ENCODE peak calls at places on chromosomes 13 and 19, in nine cellular contexts. One of them, this sample, is unnamed. For H3K4me1, H3K27me3 and H3K9me3, the result is how much of the 10 kb centered on the place peaks cover.

GRCh38 chr13:52665325-52665724 is 12.7 kb downstream of the SUGT1 start:
- DNase-seq in heart right ventricle: no peak
- DNase-seq in aorta: no peak
- DNase-seq in breast epithelium: no peak
- DNase-seq in Peyer's patch: no peak
- DNase-seq in uterus: no peak
- DNase-seq in iPS DF 6.9: no peak
- DNase-seq in left lung: no peak
- DNase-seq in keratinocyte: no peak
- DNase-seq in this sample: peak

GRCh38 chr19:13210941-13211340 is 60.7 kb downstream of the IER2 start:
- DNase-seq in heart right ventricle: no peak
- DNase-seq in aorta: no peak
- DNase-seq in breast epithelium: no peak
- DNase-seq in Peyer's patch: no peak
- DNase-seq in uterus: no peak
- DNase-seq in iPS DF 6.9: no peak
- DNase-seq in left lung: no peak
- DNase-seq in keratinocyte: no peak
- DNase-seq in this sample: no peak

GRCh38 chr19:53394522-53394973 is 401 bp upstream of the ZNF765 start:
- DNase-seq in heart right ventricle: peak
- DNase-seq in aorta: peak
- DNase-seq in breast epithelium: peak
- DNase-seq in Peyer's patch: no peak
- DNase-seq in uterus: peak
- DNase-seq in iPS DF 6.9: peak
- DNase-seq in left lung: peak
- DNase-seq in keratinocyte: no peak
- DNase-seq in this sample: no peak

GRCh38 chr19:46950526-46951235 is 69.0 kb upstream of the NPAS1 start:
- DNase-seq in heart right ventricle: no peak
- DNase-seq in aorta: peak
- DNase-seq in breast epithelium: no peak
- DNase-seq in Peyer's patch: no peak
- DNase-seq in uterus: no peak
- DNase-seq in iPS DF 6.9: no peak
- DNase-seq in left lung: no peak
- DNase-seq in keratinocyte: no peak
- DNase-seq in this sample: no peak

GRCh38 chr19:19485161-19485997 is 30.0 kb downstream of the TSSK6 start:
- DNase-seq in heart right ventricle: no peak
- DNase-seq in aorta: no peak
- DNase-seq in breast epithelium: no peak
- DNase-seq in Peyer's patch: no peak
- DNase-seq in uterus: no peak
- DNase-seq in iPS DF 6.9: no peak
- DNase-seq in left lung: peak
- DNase-seq in keratinocyte: no peak
- DNase-seq in this sample: no peak

GRCh38 chr13:59112375-59112774 is 1051.4 kb downstream of the DIAPH3 start:
- DNase-seq in heart right ventricle: no peak
- DNase-seq in aorta: no peak
- DNase-seq in breast epithelium: no peak
- DNase-seq in Peyer's patch: no peak
- DNase-seq in uterus: no peak
- DNase-seq in iPS DF 6.9: no peak
- DNase-seq in left lung: no peak
- DNase-seq in keratinocyte: no peak
- DNase-seq in this sample: peak

GRCh38 chr19:1064661-1065605 is 2.0 kb upstream of the ARHGAP45 start:
- DNase-seq in heart right ventricle: peak
- DNase-seq in aorta: peak
- DNase-seq in breast epithelium: no peak
- DNase-seq in Peyer's patch: peak
- DNase-seq in uterus: peak
- DNase-seq in iPS DF 6.9: no peak
- DNase-seq in left lung: peak
- DNase-seq in keratinocyte: no peak
- DNase-seq in this sample: peak

GRCh38 chr19:17406887-17407196 is 1.4 kb upstream of the BST2 start:
- DNase-seq in heart right ventricle: no peak
- DNase-seq in aorta: no peak
- DNase-seq in breast epithelium: no peak
- DNase-seq in Peyer's patch: no peak
- DNase-seq in uterus: no peak
- DNase-seq in iPS DF 6.9: no peak
- DNase-seq in left lung: no peak
- DNase-seq in keratinocyte: no peak
- DNase-seq in this sample: peak

GRCh38 chr19:36916991-36917390 is 859 bp downstream of the ZNF568 start:
- DNase-seq in heart right ventricle: no peak
- DNase-seq in aorta: no peak
- DNase-seq in breast epithelium: no peak
- DNase-seq in Peyer's patch: no peak
- DNase-seq in uterus: no peak
- DNase-seq in iPS DF 6.9: no peak
- DNase-seq in left lung: no peak
- DNase-seq in keratinocyte: no peak
- DNase-seq in this sample: no peak

GRCh38 chr13:90412980-90413379 is 934.5 kb upstream of the MIR17HG start:
- DNase-seq in heart right ventricle: no peak
- DNase-seq in aorta: no peak
- DNase-seq in breast epithelium: no peak
- DNase-seq in Peyer's patch: no peak
- DNase-seq in uterus: no peak
- DNase-seq in iPS DF 6.9: no peak
- DNase-seq in left lung: no peak
- DNase-seq in keratinocyte: no peak
- DNase-seq in this sample: no peak

GRCh38 chr19:3693030-3693925 is 7.0 kb downstream of the PIP5K1C start:
- DNase-seq in heart right ventricle: no peak
- DNase-seq in aorta: peak
- DNase-seq in breast epithelium: no peak
- DNase-seq in Peyer's patch: no peak
- DNase-seq in uterus: no peak
- DNase-seq in iPS DF 6.9: no peak
- DNase-seq in left lung: peak
- DNase-seq in keratinocyte: no peak
- DNase-seq in this sample: no peak

GRCh38 chr13:71798723-71799122 is 68.3 kb downstream of the DACH1 start:
- DNase-seq in heart right ventricle: no peak
- DNase-seq in aorta: no peak
- DNase-seq in breast epithelium: no peak
- DNase-seq in Peyer's patch: no peak
- DNase-seq in uterus: no peak
- DNase-seq in iPS DF 6.9: no peak
- DNase-seq in left lung: no peak
- DNase-seq in keratinocyte: no peak
- DNase-seq in this sample: no peak

GRCh38 chr19:33878912-33879810 is 82.5 kb downstream of the KCTD15 start:
- DNase-seq in heart right ventricle: no peak
- DNase-seq in aorta: peak
- DNase-seq in breast epithelium: peak
- DNase-seq in Peyer's patch: no peak
- DNase-seq in uterus: no peak
- DNase-seq in iPS DF 6.9: no peak
- DNase-seq in left lung: no peak
- DNase-seq in keratinocyte: no peak
- DNase-seq in this sample: no peak

DNA sequence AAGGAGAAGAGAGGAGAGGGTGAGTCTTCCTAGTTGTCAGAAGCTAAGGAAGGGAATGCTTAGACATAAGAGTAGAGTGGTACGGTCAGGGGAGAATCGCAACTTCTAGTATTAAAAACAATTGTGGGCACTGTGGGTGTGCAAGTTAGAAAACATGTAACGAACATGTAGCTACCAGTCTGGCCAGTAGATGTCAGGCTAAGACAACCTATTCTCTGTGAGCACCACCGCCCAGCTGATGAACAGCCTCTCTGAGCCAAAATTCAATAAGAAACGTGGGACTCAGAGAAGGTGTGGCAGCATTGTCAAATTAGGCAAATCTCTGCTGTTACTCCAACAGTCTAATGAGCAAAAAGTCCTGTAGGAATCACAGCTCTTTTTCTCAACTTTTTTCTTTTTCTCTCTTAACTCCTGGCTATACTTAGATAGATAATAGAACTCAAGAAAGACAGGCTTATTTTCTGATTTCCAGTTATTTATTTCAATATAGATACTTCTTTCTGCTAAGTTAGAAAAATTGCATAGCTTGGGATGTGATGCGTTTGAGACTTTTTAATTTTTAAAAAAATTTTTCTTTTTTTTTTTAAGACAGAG is 186.2 kb downstream of the USP12 start:
- DNase-seq in heart right ventricle: no peak
- DNase-seq in aorta: no peak
- DNase-seq in breast epithelium: peak
- DNase-seq in Peyer's patch: peak
- DNase-seq in uterus: peak
- DNase-seq in iPS DF 6.9: peak
- DNase-seq in left lung: no peak
- DNase-seq in keratinocyte: peak
- DNase-seq in this sample: peak
- H3K4me1 ChIP-seq in heart right ventricle: under half
- H3K4me1 ChIP-seq in aorta: under half
- H3K4me1 ChIP-seq in breast epithelium: under half
- H3K4me1 ChIP-seq in Peyer's patch: under half
- H3K4me1 ChIP-seq in uterus: under half
- H3K4me1 ChIP-seq in iPS DF 6.9: under half
- H3K4me1 ChIP-seq in left lung: under half
- H3K4me1 ChIP-seq in keratinocyte: under half
- H3K4me1 ChIP-seq in this sample: under half

GRCh38 chr13:113041293-113041690 is 64.3 kb upstream of the F7 start:
- DNase-seq in heart right ventricle: no peak
- DNase-seq in aorta: no peak
- DNase-seq in breast epithelium: no peak
- DNase-seq in Peyer's patch: no peak
- DNase-seq in uterus: no peak
- DNase-seq in iPS DF 6.9: no peak
- DNase-seq in left lung: peak
- DNase-seq in keratinocyte: no peak
- DNase-seq in this sample: no peak

GRCh38 chr13:113040597-113041292 is 64.8 kb upstream of the F7 start:
- DNase-seq in heart right ventricle: no peak
- DNase-seq in aorta: no peak
- DNase-seq in breast epithelium: no peak
- DNase-seq in Peyer's patch: no peak
- DNase-seq in uterus: no peak
- DNase-seq in iPS DF 6.9: no peak
- DNase-seq in left lung: peak
- DNase-seq in keratinocyte: no peak
- DNase-seq in this sample: no peak

GRCh38 chr13:113042456-113042855 is 63.1 kb upstream of the F7 start:
- DNase-seq in heart right ventricle: peak
- DNase-seq in aorta: no peak
- DNase-seq in breast epithelium: no peak
- DNase-seq in Peyer's patch: no peak
- DNase-seq in uterus: no peak
- DNase-seq in iPS DF 6.9: no peak
- DNase-seq in left lung: peak
- DNase-seq in keratinocyte: no peak
- DNase-seq in this sample: no peak

GRCh38 chr13:113043001-113043630 is 62.5 kb upstream of the F7 start:
- DNase-seq in heart right ventricle: peak
- DNase-seq in aorta: no peak
- DNase-seq in breast epithelium: no peak
- DNase-seq in Peyer's patch: no peak
- DNase-seq in uterus: no peak
- DNase-seq in iPS DF 6.9: no peak
- DNase-seq in left lung: peak
- DNase-seq in keratinocyte: no peak
- DNase-seq in this sample: no peak

DNA sequence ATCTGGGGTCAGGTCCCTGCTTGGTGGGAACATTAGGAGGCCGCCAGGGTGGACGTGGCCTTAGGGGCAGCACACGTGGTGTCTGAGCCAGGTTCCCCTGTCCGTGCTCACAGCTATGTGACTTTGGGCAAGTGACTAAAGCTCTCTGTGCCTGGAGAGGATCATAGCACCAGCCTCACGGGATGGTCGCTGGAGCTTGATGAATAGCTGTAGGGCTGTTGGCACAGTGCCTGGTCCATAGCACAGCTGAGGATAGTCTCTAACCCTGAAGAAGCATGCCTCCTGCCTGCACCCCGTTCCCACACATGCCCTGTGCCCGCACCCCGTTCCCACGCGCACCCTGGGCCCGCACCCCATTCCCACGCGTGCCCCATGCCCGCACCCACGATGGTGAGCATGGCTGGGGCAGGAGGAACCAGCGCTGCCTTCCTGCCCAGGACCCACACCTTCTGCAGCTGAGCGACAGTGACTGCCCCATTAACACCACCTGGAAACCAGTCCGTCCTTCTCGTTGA is 63.7 kb upstream of the F7 start:
- DNase-seq in heart right ventricle: peak
- DNase-seq in aorta: no peak
- DNase-seq in breast epithelium: no peak
- DNase-seq in Peyer's patch: no peak
- DNase-seq in uterus: no peak
- DNase-seq in iPS DF 6.9: no peak
- DNase-seq in left lung: peak
- DNase-seq in keratinocyte: no peak
- DNase-seq in this sample: no peak
- H3K27me3 ChIP-seq in heart right ventricle: under half
- H3K27me3 ChIP-seq in aorta: under half
- H3K27me3 ChIP-seq in breast epithelium: under half
- H3K27me3 ChIP-seq in Peyer's patch: under half
- H3K27me3 ChIP-seq in uterus: under half
- H3K27me3 ChIP-seq in iPS DF 6.9: under half
- H3K27me3 ChIP-seq in left lung: under half
- H3K27me3 ChIP-seq in keratinocyte: under half
- H3K27me3 ChIP-seq in this sample: under half

DNA sequence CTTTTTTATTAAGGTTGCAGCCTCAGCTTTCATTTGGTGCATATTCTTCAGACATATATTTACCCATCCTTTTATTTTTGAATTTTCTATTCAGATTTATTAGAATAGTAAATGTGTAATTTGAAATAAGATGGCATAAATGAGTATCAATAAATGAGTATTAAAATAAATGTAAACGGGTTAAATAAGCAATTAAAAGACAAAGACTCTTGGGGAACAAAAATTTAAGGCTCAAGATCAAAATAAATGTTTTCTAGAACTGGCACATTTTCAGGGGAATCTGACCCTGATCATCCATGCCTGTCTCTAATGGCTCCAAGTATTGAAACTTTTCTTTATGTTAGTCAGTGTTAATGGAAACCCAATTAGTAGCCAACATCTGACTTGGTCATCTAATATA is 3.0 kb downstream of the OR10H3 start:
- DNase-seq in heart right ventricle: no peak
- DNase-seq in aorta: no peak
- DNase-seq in breast epithelium: no peak
- DNase-seq in Peyer's patch: no peak
- DNase-seq in uterus: no peak
- DNase-seq in iPS DF 6.9: no peak
- DNase-seq in left lung: no peak
- DNase-seq in keratinocyte: no peak
- DNase-seq in this sample: no peak
- H3K9me3 ChIP-seq in heart right ventricle: under half
- H3K9me3 ChIP-seq in aorta: under half
- H3K9me3 ChIP-seq in breast epithelium: under half
- H3K9me3 ChIP-seq in Peyer's patch: under half
- H3K9me3 ChIP-seq in uterus: under half
- H3K9me3 ChIP-seq in iPS DF 6.9: under half
- H3K9me3 ChIP-seq in left lung: under half
- H3K9me3 ChIP-seq in keratinocyte: under half
- H3K9me3 ChIP-seq in this sample: under half

GRCh38 chr19:2451741-2452140 is 5.0 kb downstream of the LMNB2 start:
- DNase-seq in heart right ventricle: no peak
- DNase-seq in aorta: no peak
- DNase-seq in breast epithelium: no peak
- DNase-seq in Peyer's patch: no peak
- DNase-seq in uterus: no peak
- DNase-seq in iPS DF 6.9: no peak
- DNase-seq in left lung: no peak
- DNase-seq in keratinocyte: no peak
- DNase-seq in this sample: no peak
- H3K4me1 ChIP-seq in heart right ventricle: under half
- H3K4me1 ChIP-seq in aorta: under half
- H3K4me1 ChIP-seq in breast epithelium: under half
- H3K4me1 ChIP-seq in Peyer's patch: under half
- H3K4me1 ChIP-seq in uterus: under half
- H3K4me1 ChIP-seq in iPS DF 6.9: under half
- H3K4me1 ChIP-seq in left lung: under half
- H3K4me1 ChIP-seq in keratinocyte: under half
- H3K4me1 ChIP-seq in this sample: under half

This sample was measured in small intestine.